ENCODE peak calls at places on chromosomes 1 and 21, in nine cellular contexts. B is mesendoderm; R is prostate gland; J is K562; W is heart right ventricle; K is tibial artery; E is psoas muscle; N is mucosa of descending colon; S is CD8-positive, alpha-beta T cell. T is an unnamed sample.

GRCh38 chr21:37005548-37006242 is 807 bp upstream of the RIPPLY3 start:
- DNase-seq in B (peak; percentile 33), R (no peak), K (no peak), N (no peak), W (no peak), J (no peak), S (no peak), E (no peak), T (no peak)

GRCh38 chr1:26827663-26828062 is 1.2 kb downstream of the ZDHHC18 start:
- DNase-seq in E (no peak), R (no peak), J (no peak), N (no peak), S (no peak), B (no peak), W (no peak), K (no peak), T (no peak)

GRCh38 chr1:30968220-30968971 is 59.8 kb upstream of the SDC3 start:
- DNase-seq in S (no peak), N (no peak), B (no peak), J (no peak), R (no peak), K (no peak), W (no peak), E (no peak), T (no peak)

GRCh38 chr1:172761581-172762025 is 102.7 kb downstream of the FASLG start:
- DNase-seq in S (no peak), K (no peak), W (no peak), N (no peak), B (peak; percentile 5), J (no peak), E (no peak), R (no peak), T (no peak)

GRCh38 chr21:32386195-32386870 is 6.5 kb downstream of the URB1 start:
- DNase-seq in K (no peak), S (peak; percentile 11), B (no peak), E (peak; percentile 30), R (peak; percentile 56), W (peak; percentile 42), J (no peak), N (no peak), T (no peak)

GRCh38 chr1:22450421-22451021 is 1.1 kb upstream of the ZBTB40 start:
- DNase-seq in R (no peak), W (no peak), S (no peak), B (no peak), N (no peak), J (no peak), E (no peak), K (no peak), T (no peak)

GRCh38 chr1:229585338-229585737 is 26.8 kb upstream of the ABCB10 start:
- DNase-seq in R (no peak), K (no peak), E (no peak), J (no peak), W (no peak), S (no peak), N (no peak), B (peak; percentile 36), T (no peak)

GRCh38 chr1:235671992-235672391 is 22.4 kb upstream of the GNG4 start:
- DNase-seq in W (no peak), R (no peak), N (no peak), S (no peak), K (no peak), J (no peak), B (no peak), E (no peak), T (no peak)

GRCh38 chr1:204258213-204259115 is 44.7 kb upstream of the GOLT1A start:
- DNase-seq in K (no peak), J (peak; percentile 79), E (peak; percentile 39), N (peak; percentile 65), W (peak; percentile 64), B (peak; percentile 87), S (peak; percentile 52), R (peak; percentile 60), T (peak; percentile 79)

GRCh38 chr1:169529068-169529642 is 43.4 kb upstream of the SLC19A2 start:
- DNase-seq in B (peak; percentile 99), E (no peak), J (no peak), R (peak; percentile 87), W (no peak), S (no peak), N (no peak), K (no peak), T (no peak)

GRCh38 chr1:21926814-21927530 is 10.1 kb downstream of the HSPG2 start:
- DNase-seq in K (peak; percentile 76), W (peak; percentile 74), B (no peak), S (no peak), N (peak; percentile 68), J (no peak), E (peak; percentile 79), R (no peak), T (no peak)

GRCh38 chr1:77976433-77977076 is 2.3 kb downstream of the FUBP1 start:
- DNase-seq in E (no peak), N (no peak), J (no peak), B (peak; percentile 23), R (no peak), W (no peak), S (no peak), K (no peak), T (no peak)

GRCh38 chr1:77977989-77978292 is 931 bp downstream of the FUBP1 start:
- DNase-seq in S (no peak), K (no peak), B (no peak), W (no peak), J (no peak), R (no peak), N (no peak), E (no peak), T (no peak)

GRCh38 chr1:77975386-77975785 is 3.5 kb downstream of the FUBP1 start:
- DNase-seq in W (no peak), K (no peak), R (no peak), S (no peak), E (no peak), N (no peak), J (no peak), B (no peak), T (no peak)

GRCh38 chr1:77978293-77978968 is 441 bp downstream of the FUBP1 start:
- DNase-seq in J (peak; percentile 24), S (peak; percentile 71), K (peak; percentile 82), B (peak; percentile 95), R (peak; percentile 75), N (peak; percentile 35), W (no peak), E (no peak), T (no peak)

GRCh38 chr1:77975907-77976306 is 3.0 kb downstream of the FUBP1 start:
- DNase-seq in B (no peak), R (no peak), W (no peak), J (no peak), E (no peak), N (no peak), S (no peak), K (no peak), T (no peak)
- H3K4me3 ChIP-seq in B (no peak overlapping the region), R (no peak overlapping the region), W (peak overlapping the region; percentile 64), J (peak overlapping the region; percentile 67), E (peak overlapping the region; percentile 83), N (no peak overlapping the region), S (peak overlapping the region; percentile 10), K (peak overlapping the region; percentile 65), T (peak overlapping the region; percentile 71)

GRCh38 chr21:38807987-38808386 is 2.3 kb downstream of the ETS2 start:
- DNase-seq in S (no peak), E (no peak), B (no peak), N (no peak), K (no peak), J (no peak), W (no peak), R (no peak), T (no peak)
- H3K4me3 ChIP-seq in S (no peak overlapping the region), E (peak overlapping the region; percentile 76), B (peak overlapping the region; percentile 6), N (peak overlapping the region; percentile 85), K (peak overlapping the region; percentile 75), J (peak overlapping the region; percentile 69), W (peak overlapping the region; percentile 99), R (peak overlapping the region; percentile 83), T (peak overlapping the region; percentile 99)

GRCh38 chr21:26946744-26947446 is 20.0 kb downstream of the ADAMTS5 start:
- DNase-seq in E (no peak), S (no peak), B (peak; percentile 14), R (no peak), K (no peak), J (no peak), N (no peak), W (no peak), T (no peak)

GRCh38 chr21:26943916-26944315 is 23.0 kb downstream of the ADAMTS5 start:
- DNase-seq in N (no peak), R (no peak), J (no peak), B (no peak), S (no peak), K (no peak), E (no peak), W (no peak), T (no peak)

GRCh38 chr21:26949830-26950229 is 17.1 kb downstream of the ADAMTS5 start:
- DNase-seq in E (no peak), R (no peak), J (no peak), K (no peak), W (no peak), B (no peak), S (no peak), N (no peak), T (no peak)

GRCh38 chr21:26948194-26948593 is 18.7 kb downstream of the ADAMTS5 start:
- DNase-seq in J (no peak), S (no peak), B (no peak), W (no peak), N (no peak), E (no peak), R (no peak), K (no peak), T (no peak)

GRCh38 chr21:26945916-26946315 is 21.0 kb downstream of the ADAMTS5 start:
- DNase-seq in S (no peak), N (no peak), K (peak; percentile 36), W (peak; percentile 30), B (peak; percentile 7), R (no peak), E (no peak), J (no peak), T (no peak)
- H3K4me3 ChIP-seq in S (no peak overlapping the region), N (no peak overlapping the region), K (no peak overlapping the region), W (no peak overlapping the region), B (no peak overlapping the region), R (no peak overlapping the region), E (no peak overlapping the region), J (no peak overlapping the region), T (no peak overlapping the region)

GRCh38 chr1:29708381-29708780 is 472.1 kb downstream of the PTPRU start:
- DNase-seq in R (no peak), N (no peak), E (no peak), K (no peak), S (no peak), W (no peak), B (peak; percentile 7), J (no peak), T (peak; percentile 30)

GRCh38 chr1:29711582-29712274 is 475.4 kb downstream of the PTPRU start:
- DNase-seq in R (no peak), S (no peak), N (no peak), J (no peak), B (no peak), K (no peak), E (no peak), W (no peak), T (peak; percentile 31)

GRCh38 chr1:29708818-29709710 is 472.7 kb downstream of the PTPRU start:
- DNase-seq in E (no peak), B (peak; percentile 50), W (no peak), R (peak; percentile 20), K (no peak), N (no peak), S (no peak), J (no peak), T (peak; percentile 46)

GRCh38 chr1:29707796-29708195 is 471.5 kb downstream of the PTPRU start:
- DNase-seq in R (no peak), E (no peak), J (no peak), S (no peak), W (no peak), N (no peak), K (no peak), B (no peak), T (peak; percentile 53)

GRCh38 chr1:29709711-29710169 is 473.4 kb downstream of the PTPRU start:
- DNase-seq in J (no peak), S (no peak), W (no peak), E (no peak), R (peak; percentile 83), K (no peak), B (no peak), N (no peak), T (peak; percentile 25)
- H3K4me3 ChIP-seq in J (no peak overlapping the region), S (no peak overlapping the region), W (no peak overlapping the region), E (no peak overlapping the region), R (no peak overlapping the region), K (no peak overlapping the region), B (no peak overlapping the region), N (no peak overlapping the region), T (no peak overlapping the region)